ENCODE peak calls at places on chromosomes 12 and 14, in six cellular contexts. A, O, Z, B, H and I are unnamed samples.

GRCh38 chr14:52730708-52731111 is 744 bp downstream of the STYX start:
- DNase-seq in A (no peak), O (no peak), Z (no peak), B (no peak), H (no peak), I (no peak)

GRCh38 chr14:84482256-84483071 is 1047.5 kb upstream of the FLRT2 start:
- DNase-seq in A (peak), O (no peak), Z (no peak), B (no peak), H (no peak), I (no peak)

GRCh38 chr12:3748620-3749019 is 4.3 kb downstream of the CRACR2A start:
- DNase-seq in A (no peak), O (no peak), Z (no peak), B (no peak), H (no peak), I (no peak)

GRCh38 chr12:54294152-54294913 is 6.5 kb downstream of the NFE2 start:
- DNase-seq in A (no peak), O (no peak), Z (no peak), B (peak), H (peak), I (peak)

GRCh38 chr12:111435661-111436201 is 30.0 kb downstream of the SH2B3 start:
- DNase-seq in A (no peak), O (no peak), Z (no peak), B (no peak), H (no peak), I (no peak)

GRCh38 chr12:6697584-6698351 is 2.8 kb downstream of the PIANP start:
- DNase-seq in A (peak), O (no peak), Z (no peak), B (no peak), H (no peak), I (no peak)

GRCh38 chr12:49806321-49806813 is 21.8 kb downstream of the NCKAP5L start:
- DNase-seq in A (no peak), O (no peak), Z (no peak), B (no peak), H (no peak), I (peak)

GRCh38 chr12:124471828-124472227 is 95.6 kb downstream of the NCOR2 start:
- DNase-seq in A (no peak), O (no peak), Z (no peak), B (no peak), H (no peak), I (no peak)

GRCh38 chr12:110279976-110280783 is 867 bp upstream of the ATP2A2 start:
- DNase-seq in A (no peak), O (peak), Z (no peak), B (no peak), H (peak), I (no peak)

DNA sequence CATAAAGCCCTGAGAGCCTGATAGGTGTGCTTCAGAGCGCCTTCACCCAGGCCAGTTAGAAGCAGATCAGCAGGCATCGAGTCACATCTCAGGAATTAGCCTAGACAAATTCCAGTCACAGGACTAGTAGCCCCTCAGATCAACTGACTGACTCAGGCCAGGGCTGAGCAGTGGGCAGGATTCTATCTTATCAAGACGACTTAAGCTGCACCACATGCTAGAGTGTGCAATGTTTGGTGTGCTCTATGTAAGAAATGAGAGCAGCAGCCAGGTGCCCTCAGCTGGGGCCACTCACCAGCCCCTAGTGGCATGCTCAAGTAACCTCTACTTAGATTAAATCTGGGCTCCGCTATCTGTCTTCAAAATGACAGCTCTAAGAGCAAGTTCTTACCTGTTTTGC is 19.7 kb upstream of the NGB start:
- DNase-seq in A (no peak), O (no peak), Z (no peak), B (no peak), H (no peak), I (no peak)
- TF ChIP-seq CTCF in A (no peak), O (no peak), Z (no peak), B (no peak), H (no peak), I (no peak)

DNA sequence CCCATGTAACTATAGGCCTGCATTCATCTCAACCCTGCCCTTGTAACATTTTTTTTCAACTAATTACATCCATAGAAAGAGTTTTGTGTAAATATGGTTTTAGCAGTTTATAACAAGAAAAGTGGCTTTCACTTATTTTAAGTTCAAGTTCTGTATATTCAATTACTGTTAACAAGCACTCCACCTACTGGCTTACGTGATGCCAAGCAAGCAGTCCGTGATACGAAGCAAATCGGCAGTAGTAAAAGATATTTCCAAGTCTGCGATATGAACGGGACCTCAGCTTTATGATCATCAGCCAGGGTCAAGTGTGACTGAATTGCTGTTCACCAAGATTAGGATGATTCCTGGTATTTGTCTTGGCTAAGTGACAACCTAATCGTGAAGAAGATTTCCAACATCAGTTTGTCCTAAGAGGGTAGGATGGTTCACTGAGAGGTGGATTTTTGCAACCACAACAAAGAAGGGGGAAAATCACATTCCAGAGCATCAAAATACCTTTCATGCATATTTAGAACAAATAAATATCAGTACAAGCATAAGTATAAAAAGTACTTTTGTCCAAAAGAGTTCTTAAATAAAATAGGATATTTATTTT is 456.2 kb downstream of the FOXG1 start:
- DNase-seq in A (peak), O (no peak), Z (no peak), B (no peak), H (no peak), I (no peak)
- TF ChIP-seq CTCF in A (peak), O (no peak), Z (no peak), B (no peak), H (peak), I (peak)

GRCh38 chr12:119835068-119835467 is 42.1 kb downstream of the CIT start:
- DNase-seq in A (no peak), O (no peak), Z (no peak), B (no peak), H (no peak), I (no peak)
- TF ChIP-seq CTCF in A (peak), O (no peak), Z (no peak), B (no peak), H (no peak), I (peak)

DNA sequence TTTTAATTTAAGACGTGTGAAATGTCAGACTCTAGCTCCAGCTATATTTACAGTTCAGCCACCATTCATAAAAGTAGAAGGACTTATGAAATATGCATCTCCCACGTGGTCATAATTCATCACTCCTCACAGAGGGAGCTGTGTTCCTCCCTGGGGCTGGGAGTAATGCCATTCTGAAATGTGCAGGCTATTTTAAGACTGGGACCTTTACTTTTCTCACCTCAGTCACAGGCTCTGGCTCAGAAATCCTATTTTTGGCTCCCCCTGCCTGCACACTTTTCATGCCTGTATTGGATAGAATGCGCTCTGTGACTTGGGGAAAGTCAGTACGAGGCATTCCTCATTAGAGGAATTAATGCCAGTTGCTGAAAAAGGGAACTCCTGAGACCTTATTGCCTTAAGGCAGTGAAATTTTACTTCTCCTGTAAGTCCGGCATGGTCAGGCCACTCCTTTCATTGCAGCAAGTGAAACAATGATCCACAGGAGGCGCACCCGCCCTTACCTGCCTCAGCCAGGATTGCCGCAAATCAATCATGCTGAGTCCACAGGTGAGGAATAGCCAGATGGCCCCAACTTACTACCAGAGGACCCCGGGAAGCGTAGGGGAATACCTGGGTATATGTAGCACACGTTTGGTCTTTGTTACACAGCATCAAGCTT is 1133.2 kb upstream of the TMEM132C start:
- DNase-seq in A (no peak), O (no peak), Z (no peak), B (no peak), H (no peak), I (no peak)
- TF ChIP-seq CTCF in A (no peak), O (no peak), Z (no peak), B (no peak), H (no peak), I (no peak)

DNA sequence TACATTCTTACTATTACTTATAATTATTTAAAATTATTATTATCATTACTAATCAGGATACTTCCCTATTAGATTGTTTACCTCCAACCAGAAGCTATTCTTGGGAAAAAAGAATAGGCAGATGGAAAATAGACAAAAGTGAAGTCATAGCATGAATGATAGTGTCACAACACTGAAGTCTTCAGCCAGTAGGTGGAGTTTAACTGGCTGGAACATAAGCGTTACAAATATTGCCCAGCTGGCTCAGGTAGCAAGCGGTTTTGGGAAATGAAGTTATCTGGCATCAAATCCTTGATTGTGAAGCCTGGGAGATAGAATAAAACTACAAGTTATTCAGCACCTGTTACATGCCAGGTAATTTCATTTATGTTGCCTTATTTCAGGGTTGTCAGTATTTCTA is 762.9 kb downstream of the C12orf50 start:
- DNase-seq in A (no peak), O (no peak), Z (no peak), B (no peak), H (no peak), I (no peak)
- TF ChIP-seq CTCF in A (peak), O (no peak), Z (no peak), B (no peak), H (no peak), I (peak)

GRCh38 chr12:31959701-31960391 is 631 bp downstream of the RESF1 start:
- DNase-seq in A (peak), O (peak), Z (peak), B (peak), H (peak), I (no peak)
- TF ChIP-seq CTCF in A (peak), O (no peak), Z (peak), B (no peak), H (no peak), I (peak)

GRCh38 chr12:27969901-27970390 is 2.6 kb downstream of the PTHLH start:
- DNase-seq in A (no peak), O (peak), Z (no peak), B (no peak), H (peak), I (no peak)
- TF ChIP-seq CTCF in A (no peak), O (no peak), Z (no peak), B (no peak), H (no peak), I (peak)

DNA sequence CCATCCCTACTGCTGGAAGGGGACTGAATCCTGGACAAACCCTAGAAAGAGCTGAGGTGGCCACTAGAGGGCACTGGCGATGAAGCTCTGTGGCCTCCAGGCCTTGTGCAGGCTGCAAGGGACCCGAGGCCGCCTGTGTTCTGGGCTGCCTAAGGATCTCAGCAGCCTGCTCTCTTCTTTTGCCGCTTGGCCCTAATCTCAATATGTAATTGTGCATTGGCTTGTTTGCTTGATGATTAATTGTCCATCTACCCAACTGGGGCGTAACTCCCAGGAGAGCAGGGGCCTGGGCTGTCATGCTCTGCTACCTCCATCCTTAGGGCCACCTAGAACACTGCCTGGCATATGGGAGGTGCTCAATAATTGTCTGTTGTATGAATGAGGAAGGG is 73.8 kb downstream of the SYNE3 start:
- DNase-seq in A (peak), O (no peak), Z (peak), B (peak), H (peak), I (no peak)
- TF ChIP-seq CTCF in A (peak), O (peak), Z (peak), B (no peak), H (peak), I (peak)